ENCODE peak calls at places on chromosomes 4 and X, in six cellular contexts. One of them, this sample, is unnamed.

GRCh38 chrX:153633607-153634180 is 13.3 kb upstream of the DUSP9 start:
- DNase-seq in lower lobe of right lung: no peak
- DNase-seq in endodermal cell: peak; percentile 20
- DNase-seq in uterus: no peak
- DNase-seq in OCI-LY7: no peak
- DNase-seq in astrocyte: no peak
- DNase-seq in this sample: no peak

GRCh38 chrX:84865113-84865512 is 138.6 kb upstream of the APOOL start:
- DNase-seq in lower lobe of right lung: no peak
- DNase-seq in endodermal cell: no peak
- DNase-seq in uterus: no peak
- DNase-seq in OCI-LY7: no peak
- DNase-seq in astrocyte: no peak
- DNase-seq in this sample: peak; percentile 2

GRCh38 chrX:45472968-45473367 is 272.3 kb upstream of the DIPK2B start:
- DNase-seq in lower lobe of right lung: no peak
- DNase-seq in endodermal cell: no peak
- DNase-seq in uterus: no peak
- DNase-seq in OCI-LY7: no peak
- DNase-seq in astrocyte: peak; percentile 65
- DNase-seq in this sample: no peak

GRCh38 chr4:38531126-38531737 is 132.8 kb upstream of the KLF3 start:
- DNase-seq in lower lobe of right lung: no peak
- DNase-seq in endodermal cell: no peak
- DNase-seq in uterus: no peak
- DNase-seq in OCI-LY7: no peak
- DNase-seq in astrocyte: peak; percentile 3
- DNase-seq in this sample: peak; percentile 3

GRCh38 chrX:39895228-39896110 is 202.3 kb downstream of the BCOR start:
- DNase-seq in lower lobe of right lung: no peak
- DNase-seq in endodermal cell: no peak
- DNase-seq in uterus: no peak
- DNase-seq in OCI-LY7: no peak
- DNase-seq in astrocyte: no peak
- DNase-seq in this sample: no peak

GRCh38 chr4:8225704-8226443 is 26.8 kb downstream of the SH3TC1 start:
- DNase-seq in lower lobe of right lung: no peak
- DNase-seq in endodermal cell: peak; percentile 84
- DNase-seq in uterus: no peak
- DNase-seq in OCI-LY7: no peak
- DNase-seq in astrocyte: peak; percentile 16
- DNase-seq in this sample: no peak

GRCh38 chrX:149881081-149881711 is at the start of gene MAGEA8:
- DNase-seq in lower lobe of right lung: no peak
- DNase-seq in endodermal cell: peak; percentile 77
- DNase-seq in uterus: no peak
- DNase-seq in OCI-LY7: no peak
- DNase-seq in astrocyte: no peak
- DNase-seq in this sample: no peak

GRCh38 chr4:158624889-158625478 is 46.7 kb downstream of the C4orf46 start:
- DNase-seq in lower lobe of right lung: no peak
- DNase-seq in endodermal cell: peak; percentile 55
- DNase-seq in uterus: no peak
- DNase-seq in OCI-LY7: peak; percentile 60
- DNase-seq in astrocyte: peak; percentile 41
- DNase-seq in this sample: no peak

GRCh38 chrX:15619053-15619772 is 18.5 kb upstream of the ACE2 start:
- DNase-seq in lower lobe of right lung: no peak
- DNase-seq in endodermal cell: no peak
- DNase-seq in uterus: no peak
- DNase-seq in OCI-LY7: no peak
- DNase-seq in astrocyte: peak; percentile 5
- DNase-seq in this sample: no peak

GRCh38 chrX:87728024-87728423 is 210.4 kb downstream of the KLHL4 start:
- DNase-seq in lower lobe of right lung: no peak
- DNase-seq in endodermal cell: no peak
- DNase-seq in uterus: no peak
- DNase-seq in OCI-LY7: no peak
- DNase-seq in astrocyte: no peak
- DNase-seq in this sample: no peak

GRCh38 chrX:115949900-115950822 is 220.4 kb upstream of the AGTR2 start:
- DNase-seq in lower lobe of right lung: no peak
- DNase-seq in endodermal cell: peak; percentile 86
- DNase-seq in uterus: peak; percentile 29
- DNase-seq in OCI-LY7: no peak
- DNase-seq in astrocyte: no peak
- DNase-seq in this sample: no peak

GRCh38 chrX:111914398-111915092 is 38.6 kb downstream of the TRPC5OS start:
- DNase-seq in lower lobe of right lung: no peak
- DNase-seq in endodermal cell: peak; percentile 59
- DNase-seq in uterus: no peak
- DNase-seq in OCI-LY7: no peak
- DNase-seq in astrocyte: no peak
- DNase-seq in this sample: no peak

GRCh38 chr4:139851639-139852038 is 186.0 kb downstream of the MGST2 start:
- DNase-seq in lower lobe of right lung: no peak
- DNase-seq in endodermal cell: no peak
- DNase-seq in uterus: no peak
- DNase-seq in OCI-LY7: no peak
- DNase-seq in astrocyte: no peak
- DNase-seq in this sample: no peak

GRCh38 chr4:104491396-104491821 is 3.3 kb downstream of the CXXC4 start:
- DNase-seq in lower lobe of right lung: peak; percentile 51
- DNase-seq in endodermal cell: peak; percentile 86
- DNase-seq in uterus: peak; percentile 27
- DNase-seq in OCI-LY7: no peak
- DNase-seq in astrocyte: peak; percentile 18
- DNase-seq in this sample: no peak

GRCh38 chr4:119962631-119963030 is 104.0 kb downstream of the MAD2L1 start:
- DNase-seq in lower lobe of right lung: no peak
- DNase-seq in endodermal cell: no peak
- DNase-seq in uterus: no peak
- DNase-seq in OCI-LY7: no peak
- DNase-seq in astrocyte: no peak
- DNase-seq in this sample: no peak

GRCh38 chr4:1047106-1047975 is 35.9 kb downstream of the FGFRL1 start:
- DNase-seq in lower lobe of right lung: peak; percentile 50
- DNase-seq in endodermal cell: peak; percentile 61
- DNase-seq in uterus: peak; percentile 37
- DNase-seq in OCI-LY7: no peak
- DNase-seq in astrocyte: no peak
- DNase-seq in this sample: no peak

GRCh38 chr4:151568966-151569365 is 160.0 kb downstream of the FHIP1A start:
- DNase-seq in lower lobe of right lung: no peak
- DNase-seq in endodermal cell: no peak
- DNase-seq in uterus: no peak
- DNase-seq in OCI-LY7: no peak
- DNase-seq in astrocyte: no peak
- DNase-seq in this sample: no peak

GRCh38 chr4:87220094-87220831 is at the start of gene KLHL8:
- DNase-seq in lower lobe of right lung: peak; percentile 90
- DNase-seq in endodermal cell: peak; percentile 95
- DNase-seq in uterus: peak; percentile 87
- DNase-seq in OCI-LY7: peak; percentile 90
- DNase-seq in astrocyte: peak; percentile 64
- DNase-seq in this sample: peak; percentile 77
- TF ChIP-seq CTCF in lower lobe of right lung: peak; percentile 4
- TF ChIP-seq CTCF in endodermal cell: no peak
- TF ChIP-seq CTCF in uterus: peak; percentile 30
- TF ChIP-seq CTCF in OCI-LY7: peak; percentile 35
- TF ChIP-seq CTCF in astrocyte: no peak
- TF ChIP-seq CTCF in this sample: peak; percentile 48

GRCh38 chr4:171717231-171717720 is 95.9 kb upstream of the GALNTL6 start:
- DNase-seq in lower lobe of right lung: no peak
- DNase-seq in endodermal cell: no peak
- DNase-seq in uterus: no peak
- DNase-seq in OCI-LY7: no peak
- DNase-seq in astrocyte: no peak
- DNase-seq in this sample: no peak

GRCh38 chr4:171715973-171716372 is 97.2 kb upstream of the GALNTL6 start:
- DNase-seq in lower lobe of right lung: no peak
- DNase-seq in endodermal cell: peak; percentile 33
- DNase-seq in uterus: no peak
- DNase-seq in OCI-LY7: no peak
- DNase-seq in astrocyte: no peak
- DNase-seq in this sample: no peak

GRCh38 chr4:171719691-171720090 is 93.5 kb upstream of the GALNTL6 start:
- DNase-seq in lower lobe of right lung: no peak
- DNase-seq in endodermal cell: no peak
- DNase-seq in uterus: no peak
- DNase-seq in OCI-LY7: no peak
- DNase-seq in astrocyte: no peak
- DNase-seq in this sample: no peak

GRCh38 chr4:171714791-171715454 is 98.3 kb upstream of the GALNTL6 start:
- DNase-seq in lower lobe of right lung: no peak
- DNase-seq in endodermal cell: no peak
- DNase-seq in uterus: no peak
- DNase-seq in OCI-LY7: no peak
- DNase-seq in astrocyte: no peak
- DNase-seq in this sample: no peak

DNA sequence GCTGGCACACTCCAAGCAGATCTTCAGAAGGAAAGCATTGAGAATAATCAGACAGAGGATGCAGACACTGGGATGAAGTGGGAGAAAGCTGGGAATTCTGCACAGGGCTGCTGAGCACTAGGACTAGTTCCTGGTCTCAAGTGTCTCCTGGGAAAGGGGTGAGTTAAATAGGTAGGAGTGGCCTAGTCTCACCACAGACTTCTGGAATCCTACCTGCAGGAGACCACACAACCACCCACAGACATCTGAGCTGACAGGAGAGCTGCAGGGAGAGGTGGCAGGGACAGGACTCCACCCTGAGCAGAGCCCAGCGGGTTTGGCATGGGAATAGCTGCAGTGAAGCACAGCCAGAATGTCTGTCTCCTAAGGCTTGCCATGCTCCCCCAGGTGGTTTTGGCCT is 95.1 kb upstream of the GALNTL6 start:
- DNase-seq in lower lobe of right lung: no peak
- DNase-seq in endodermal cell: peak; percentile 46
- DNase-seq in uterus: no peak
- DNase-seq in OCI-LY7: no peak
- DNase-seq in astrocyte: no peak
- DNase-seq in this sample: no peak
- H3K27ac ChIP-seq in lower lobe of right lung: no peak overlapping the region
- H3K27ac ChIP-seq in endodermal cell: no peak overlapping the region
- H3K27ac ChIP-seq in uterus: no peak overlapping the region
- H3K27ac ChIP-seq in OCI-LY7: no peak overlapping the region
- H3K27ac ChIP-seq in astrocyte: no peak overlapping the region
- H3K27ac ChIP-seq in this sample: no peak overlapping the region

GRCh38 chrX:2370436-2370835 is 130.3 kb downstream of the DHRSX start:
- DNase-seq in lower lobe of right lung: no peak
- DNase-seq in endodermal cell: no peak
- DNase-seq in uterus: no peak
- DNase-seq in OCI-LY7: no peak
- DNase-seq in astrocyte: peak; percentile 77
- DNase-seq in this sample: no peak
- H3K4me3 ChIP-seq in lower lobe of right lung: no peak overlapping the region
- H3K4me3 ChIP-seq in endodermal cell: no peak overlapping the region
- H3K4me3 ChIP-seq in uterus: no peak overlapping the region
- H3K4me3 ChIP-seq in OCI-LY7: no peak overlapping the region
- H3K4me3 ChIP-seq in astrocyte: no peak overlapping the region
- H3K4me3 ChIP-seq in this sample: peak overlapping the region; percentile 24

DNA sequence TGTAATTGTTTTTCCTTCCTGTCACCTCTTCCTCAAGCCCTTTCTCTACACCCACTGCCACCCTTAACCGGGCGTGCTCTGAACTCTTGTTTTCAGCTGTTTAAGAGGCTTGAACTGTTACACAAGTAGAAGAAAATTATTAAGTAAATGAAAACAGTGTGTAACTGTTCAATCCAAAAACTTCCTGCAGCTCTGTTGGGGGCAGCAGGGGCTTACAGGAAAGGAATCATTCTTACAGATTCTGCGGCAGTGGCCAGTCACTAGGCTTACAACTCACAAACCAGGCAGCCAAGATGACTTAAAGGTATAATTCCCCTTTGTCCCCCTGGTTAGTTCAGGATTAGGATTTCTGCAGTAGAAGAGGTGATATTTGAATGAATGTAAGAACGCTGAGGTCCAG is 70.2 kb upstream of the ETNPPL start:
- DNase-seq in lower lobe of right lung: no peak
- DNase-seq in endodermal cell: no peak
- DNase-seq in uterus: no peak
- DNase-seq in OCI-LY7: no peak
- DNase-seq in astrocyte: no peak
- DNase-seq in this sample: no peak
- TF ChIP-seq CTCF in lower lobe of right lung: no peak
- TF ChIP-seq CTCF in endodermal cell: peak; percentile 35
- TF ChIP-seq CTCF in uterus: no peak
- TF ChIP-seq CTCF in OCI-LY7: no peak
- TF ChIP-seq CTCF in astrocyte: peak; percentile 41
- TF ChIP-seq CTCF in this sample: no peak